ENCODE peak calls at places on chromosomes 7 and 10, in six cellular contexts. One of them, this sample, is unnamed.

GRCh38 chr10:94292448-94293118 is 70.2 kb downstream of the NOC3L start:
- DNase-seq in body of pancreas: peak
- DNase-seq in NCI-H1436: no peak
- DNase-seq in H7: no peak
- DNase-seq in NCI-H510A treated with DMSO at 0.1 percent for 48 hours: no peak
- DNase-seq in fibroblast of lung: peak
- DNase-seq in this sample: no peak

GRCh38 chr10:99623919-99624318 is 3.7 kb upstream of the SLC25A28 start:
- DNase-seq in NCI-H1436: no peak
- DNase-seq in fibroblast of lung: no peak
- DNase-seq in body of pancreas: no peak
- DNase-seq in NCI-H510A treated with DMSO at 0.1 percent for 48 hours: no peak
- DNase-seq in H7: no peak
- DNase-seq in this sample: no peak

GRCh38 chr7:28102778-28103177 is 77.8 kb downstream of the JAZF1 start:
- DNase-seq in body of pancreas: no peak
- DNase-seq in H7: no peak
- DNase-seq in NCI-H1436: no peak
- DNase-seq in fibroblast of lung: peak
- DNase-seq in NCI-H510A treated with DMSO at 0.1 percent for 48 hours: no peak
- DNase-seq in this sample: no peak

GRCh38 chr10:88318803-88319202 is 264.3 kb downstream of the RNLS start:
- DNase-seq in NCI-H510A treated with DMSO at 0.1 percent for 48 hours: no peak
- DNase-seq in NCI-H1436: no peak
- DNase-seq in H7: peak
- DNase-seq in body of pancreas: no peak
- DNase-seq in fibroblast of lung: no peak
- DNase-seq in this sample: no peak

GRCh38 chr7:78299088-78299487 is 500.5 kb downstream of the PHTF2 start:
- DNase-seq in H7: no peak
- DNase-seq in NCI-H1436: no peak
- DNase-seq in NCI-H510A treated with DMSO at 0.1 percent for 48 hours: no peak
- DNase-seq in body of pancreas: no peak
- DNase-seq in fibroblast of lung: peak
- DNase-seq in this sample: no peak

GRCh38 chr7:49523870-49524269 is 249.6 kb upstream of the VWC2 start:
- DNase-seq in fibroblast of lung: no peak
- DNase-seq in body of pancreas: no peak
- DNase-seq in NCI-H1436: no peak
- DNase-seq in H7: no peak
- DNase-seq in NCI-H510A treated with DMSO at 0.1 percent for 48 hours: no peak
- DNase-seq in this sample: no peak

GRCh38 chr10:36606234-36606839 is 519.1 kb upstream of the ANKRD30A start:
- DNase-seq in NCI-H510A treated with DMSO at 0.1 percent for 48 hours: no peak
- DNase-seq in H7: no peak
- DNase-seq in fibroblast of lung: peak
- DNase-seq in NCI-H1436: no peak
- DNase-seq in body of pancreas: no peak
- DNase-seq in this sample: no peak

GRCh38 chr7:32894171-32894570 is 2.6 kb upstream of the KBTBD2 start:
- DNase-seq in NCI-H510A treated with DMSO at 0.1 percent for 48 hours: no peak
- DNase-seq in H7: no peak
- DNase-seq in body of pancreas: no peak
- DNase-seq in fibroblast of lung: no peak
- DNase-seq in NCI-H1436: no peak
- DNase-seq in this sample: no peak